ENCODE peak calls at places on chromosomes 13 and 19, in six cellular contexts. D, Y, M, E, O and F are unnamed samples.

GRCh38 chr13:110507678-110508381 is 53.7 kb downstream of the RAB20 start:
- DNase-seq in D (no peak), Y (no peak), M (no peak), E (no peak), O (peak; percentile 87), F (no peak)

GRCh38 chr19:4624733-4625362 is 14.5 kb upstream of the TNFAIP8L1 start:
- DNase-seq in D (no peak), Y (no peak), M (no peak), E (peak; percentile 87), O (peak; percentile 40), F (peak; percentile 32)

GRCh38 chr13:22642088-22642487 is 538.7 kb upstream of the SGCG start:
- DNase-seq in D (no peak), Y (no peak), M (no peak), E (no peak), O (no peak), F (no peak)

GRCh38 chr13:73421310-73421912 is 362.6 kb downstream of the KLF5 start:
- DNase-seq in D (no peak), Y (no peak), M (no peak), E (no peak), O (no peak), F (peak; percentile 68)

GRCh38 chr13:20424959-20425358 is 100.7 kb downstream of the CRYL1 start:
- DNase-seq in D (no peak), Y (no peak), M (no peak), E (no peak), O (no peak), F (no peak)

GRCh38 chr13:114140131-114140908 is 7.9 kb upstream of the RASA3 start:
- DNase-seq in D (no peak), Y (no peak), M (no peak), E (no peak), O (no peak), F (no peak)

GRCh38 chr13:23740002-23740401 is 149.2 kb downstream of the MIPEP start:
- DNase-seq in D (no peak), Y (no peak), M (no peak), E (no peak), O (no peak), F (no peak)

GRCh38 chr13:28137556-28137955 is 789 bp upstream of the PAN3 start:
- DNase-seq in D (no peak), Y (no peak), M (no peak), E (no peak), O (no peak), F (no peak)

GRCh38 chr13:30619731-30620130 is 2.0 kb downstream of the USPL1 start:
- DNase-seq in D (no peak), Y (peak; percentile 73), M (no peak), E (no peak), O (no peak), F (no peak)

GRCh38 chr19:33906578-33907335 is 110.1 kb downstream of the KCTD15 start:
- DNase-seq in D (peak; percentile 73), Y (peak; percentile 6), M (peak; percentile 29), E (peak; percentile 58), O (peak; percentile 72), F (peak; percentile 2)

GRCh38 chr19:35623327-35624010 is 5.4 kb upstream of the RBM42 start:
- DNase-seq in D (no peak), Y (no peak), M (no peak), E (no peak), O (no peak), F (no peak)

GRCh38 chr19:49691243-49692101 is 556 bp downstream of the CPT1C start:
- DNase-seq in D (peak; percentile 84), Y (peak; percentile 74), M (peak; percentile 80), E (peak; percentile 78), O (peak; percentile 19), F (peak; percentile 70)

GRCh38 chr13:23626730-23627129 is 56.5 kb downstream of the TNFRSF19 start:
- DNase-seq in D (no peak), Y (no peak), M (no peak), E (no peak), O (no peak), F (no peak)

GRCh38 chr19:2927032-2927430 is 17.7 kb downstream of the ZNF77 start:
- DNase-seq in D (no peak), Y (no peak), M (no peak), E (no peak), O (no peak), F (no peak)

GRCh38 chr19:6806488-6806887 is 34.0 kb downstream of the VAV1 start:
- DNase-seq in D (no peak), Y (no peak), M (no peak), E (peak; percentile 37), O (peak; percentile 73), F (no peak)

GRCh38 chr19:13865578-13866462 is 11.1 kb upstream of the NANOS3 start:
- DNase-seq in D (no peak), Y (no peak), M (no peak), E (no peak), O (no peak), F (no peak)

GRCh38 chr19:18939922-18940775 is 868 bp downstream of the HOMER3 start:
- DNase-seq in D (peak; percentile 88), Y (peak; percentile 60), M (peak; percentile 80), E (peak; percentile 77), O (peak; percentile 20), F (peak; percentile 46)

GRCh38 chr19:17522988-17523872 is 11.8 kb downstream of the PGLS start:
- DNase-seq in D (no peak), Y (no peak), M (no peak), E (no peak), O (no peak), F (no peak)

GRCh38 chr19:29945433-29945832 is 3.4 kb downstream of the URI1 start:
- DNase-seq in D (no peak), Y (peak; percentile 38), M (no peak), E (no peak), O (no peak), F (peak; percentile 24)

GRCh38 chr19:29945017-29945416 is 3.0 kb downstream of the URI1 start:
- DNase-seq in D (no peak), Y (peak; percentile 11), M (no peak), E (no peak), O (no peak), F (no peak)

GRCh38 chr19:29943615-29944014 is 1.6 kb downstream of the URI1 start:
- DNase-seq in D (no peak), Y (peak; percentile 15), M (no peak), E (no peak), O (peak; percentile 59), F (no peak)

GRCh38 chr19:29942404-29943261 is 594 bp downstream of the URI1 start:
- DNase-seq in D (peak; percentile 75), Y (peak; percentile 53), M (peak; percentile 54), E (peak; percentile 59), O (peak; percentile 59), F (no peak)

DNA sequence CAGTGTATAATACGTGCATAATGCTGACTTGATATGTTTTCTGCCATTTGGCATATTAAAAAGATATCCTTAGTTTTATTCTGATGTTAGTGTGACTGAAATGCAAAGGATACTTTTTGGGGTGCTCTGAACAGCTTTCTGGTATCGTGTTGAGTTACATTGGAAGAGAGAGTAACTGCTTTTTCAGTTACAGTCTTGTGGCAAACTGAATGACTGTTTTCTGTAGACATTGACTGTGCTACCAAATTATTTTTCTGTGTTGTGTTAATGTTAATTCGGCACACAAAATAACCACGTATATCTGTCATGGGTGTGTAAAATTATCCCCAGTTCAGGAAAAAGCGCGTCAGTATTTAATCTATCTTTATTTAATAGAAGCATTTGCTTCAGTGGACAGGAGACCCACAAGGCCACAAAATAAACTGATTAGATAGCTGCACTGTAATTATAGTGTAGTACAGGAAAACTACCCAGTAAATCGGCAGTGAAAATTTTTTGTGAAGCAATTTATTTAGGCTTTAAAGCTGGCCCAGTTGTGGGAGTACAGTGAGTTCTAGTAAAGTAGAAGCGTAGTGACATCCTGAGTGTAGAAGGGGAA is 2.5 kb downstream of the URI1 start:
- DNase-seq in D (no peak), Y (no peak), M (no peak), E (no peak), O (no peak), F (no peak)
- H4K91ac ChIP-seq in D (no peak overlapping the region), Y (no peak overlapping the region), M (no peak overlapping the region), E (no peak overlapping the region), O (no peak overlapping the region), F (no peak overlapping the region)

DNA sequence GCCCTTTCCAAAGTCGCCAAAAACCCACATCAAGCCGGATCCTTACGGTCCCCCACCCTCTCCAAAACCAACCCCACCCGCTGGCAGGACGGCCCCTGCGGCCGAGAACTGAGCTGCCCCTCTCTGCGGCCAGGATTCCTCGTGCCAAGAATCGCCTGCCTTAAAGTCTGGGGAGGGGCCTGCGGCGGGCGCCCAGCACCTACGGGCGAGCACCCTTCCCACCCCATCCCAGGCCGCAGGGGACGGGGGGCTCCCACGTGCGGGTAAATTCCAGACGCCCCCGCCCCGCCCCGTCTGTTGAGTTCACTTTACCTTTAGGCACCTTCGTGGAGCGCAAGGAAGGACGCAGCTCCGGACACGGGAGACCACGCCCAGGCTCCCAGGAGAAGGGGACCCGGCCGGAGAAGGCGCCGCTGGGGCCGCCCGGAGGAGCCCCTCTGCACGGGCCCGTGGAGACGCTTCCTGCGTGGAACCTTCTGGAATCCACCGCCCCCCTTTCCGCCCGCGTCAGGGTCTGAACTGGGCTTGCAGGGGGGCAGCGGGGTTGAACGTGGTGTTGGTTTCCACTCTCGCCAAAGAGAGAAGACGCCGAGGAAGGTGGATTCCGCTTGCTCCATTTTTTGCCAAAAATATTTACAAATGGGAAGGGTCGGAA is 22.8 kb downstream of the ONECUT3 start:
- DNase-seq in D (peak; percentile 56), Y (no peak), M (no peak), E (no peak), O (no peak), F (no peak)
- H2AK5ac ChIP-seq in D (no peak overlapping the region), Y (no peak overlapping the region), M (no peak overlapping the region), E (no peak overlapping the region), O (no peak overlapping the region), F (no peak overlapping the region)

DNA sequence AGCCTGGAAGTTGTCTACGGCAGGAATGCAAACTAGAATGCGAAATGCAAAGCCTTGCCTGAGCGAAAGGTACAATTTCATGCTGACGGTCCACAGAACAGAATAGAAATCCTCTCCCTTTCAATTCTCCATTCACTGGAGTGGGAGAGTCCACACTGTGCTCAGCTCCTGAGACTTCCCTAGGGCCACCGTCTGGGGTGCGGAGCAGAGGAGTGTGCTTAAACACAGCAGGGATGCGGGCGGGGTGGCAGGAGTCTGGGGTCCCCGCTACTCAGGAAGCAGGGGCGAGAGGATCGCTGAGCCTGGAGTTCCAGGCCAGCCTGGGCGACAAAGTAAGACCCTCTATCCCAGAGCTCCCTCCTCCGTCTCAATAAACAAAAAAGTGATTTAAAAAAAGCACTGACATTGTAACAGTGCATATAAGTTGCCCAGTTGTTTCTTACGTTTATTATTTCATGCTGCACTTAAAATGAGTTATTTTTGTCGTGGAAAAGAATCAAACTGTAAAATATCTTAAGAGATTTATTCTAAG is 614 bp upstream of the ZNF816 start:
- DNase-seq in D (peak; percentile 66), Y (no peak), M (no peak), E (peak; percentile 39), O (no peak), F (no peak)
- H4K91ac ChIP-seq in D (peak overlapping the region; percentile 66), Y (no peak overlapping the region), M (no peak overlapping the region), E (no peak overlapping the region), O (peak overlapping the region; percentile 1), F (no peak overlapping the region)

GRCh38 chr13:99987180-99988047 is 5.8 kb downstream of the ZIC2 start:
- DNase-seq in D (peak; percentile 79), Y (no peak), M (no peak), E (peak; percentile 55), O (no peak), F (no peak)
- H2AK5ac ChIP-seq in D (no peak overlapping the region), Y (peak overlapping the region; percentile 87), M (no peak overlapping the region), E (no peak overlapping the region), O (no peak overlapping the region), F (no peak overlapping the region)